ENCODE peak calls at places on chromosomes 3 and 15, in nine cellular contexts. I, R, W, B, H, K, V, C and U are unnamed samples.
A peak's percentile ranks its signal among the peaks of the same experiment; 100 is the strongest.

GRCh38 chr3:182567666-182568065 is 225.6 kb upstream of the ATP11B start:
- DNase-seq in C (no peak), H (no peak), R (no peak), I (no peak), V (no peak), W (peak; percentile 22), B (no peak), K (no peak), U (peak; percentile 58)

GRCh38 chr15:22956257-22956979 is 23.8 kb downstream of the CYFIP1 start:
- DNase-seq in H (no peak), V (no peak), C (no peak), B (no peak), I (no peak), K (no peak), R (no peak), W (no peak), U (no peak)

GRCh38 chr3:23644099-23644498 is 161.7 kb upstream of the UBE2E1 start:
- DNase-seq in B (no peak), W (no peak), V (no peak), R (no peak), H (no peak), C (no peak), K (no peak), I (no peak), U (no peak)

GRCh38 chr3:130838898-130839572 is 54.8 kb upstream of the ATP2C1 start:
- DNase-seq in H (no peak), C (no peak), R (no peak), I (no peak), W (no peak), B (no peak), K (no peak), V (no peak), U (no peak)

GRCh38 chr15:40343512-40343911 is 2.8 kb upstream of the CCDC9B start:
- DNase-seq in I (no peak), R (peak; percentile 88), V (no peak), K (no peak), H (peak; percentile 94), W (no peak), B (no peak), C (no peak), U (no peak)

GRCh38 chr15:45645026-45645980 is 10.5 kb downstream of the SQOR start:
- DNase-seq in I (no peak), W (no peak), B (no peak), H (peak; percentile 47), R (peak; percentile 76), C (no peak), V (no peak), K (no peak), U (no peak)

GRCh38 chr3:28745904-28746617 is 397.4 kb upstream of the AZI2 start:
- DNase-seq in V (no peak), C (peak; percentile 0), B (no peak), R (peak; percentile 53), I (no peak), H (no peak), K (no peak), W (no peak), U (no peak)

GRCh38 chr3:46923559-46924350 is 46.2 kb downstream of the PTH1R start:
- DNase-seq in I (peak; percentile 72), B (no peak), R (no peak), W (no peak), H (no peak), V (no peak), C (no peak), K (peak; percentile 63), U (no peak)

GRCh38 chr15:82105458-82106205 is 59.8 kb upstream of the MEX3B start:
- DNase-seq in I (no peak), B (no peak), R (no peak), K (no peak), C (no peak), H (no peak), W (no peak), V (peak; percentile 20), U (no peak)

GRCh38 chr3:45910892-45911291 is 24.5 kb downstream of the CCR9 start:
- DNase-seq in W (no peak), K (no peak), B (no peak), R (no peak), C (no peak), H (no peak), V (no peak), I (no peak), U (no peak)

GRCh38 chr15:40427188-40427587 is 13.6 kb upstream of the BAHD1 start:
- DNase-seq in V (no peak), B (no peak), R (no peak), C (no peak), H (no peak), K (no peak), I (no peak), W (no peak), U (no peak)

GRCh38 chr3:11140054-11140712 is 14.1 kb upstream of the HRH1 start:
- DNase-seq in C (peak; percentile 30), V (no peak), B (no peak), W (peak; percentile 47), R (peak; percentile 75), H (no peak), K (no peak), I (no peak), U (no peak)

GRCh38 chr3:49454457-49454856 is 15.6 kb upstream of the DAG1 start:
- DNase-seq in W (peak; percentile 15), I (no peak), H (no peak), V (peak; percentile 59), R (peak; percentile 68), B (no peak), C (no peak), K (peak; percentile 79), U (no peak)

GRCh38 chr3:144264805-144265204 is 293.2 kb downstream of the DIPK2A start:
- DNase-seq in H (no peak), K (no peak), R (no peak), W (no peak), V (no peak), C (no peak), I (no peak), B (no peak), U (no peak)

GRCh38 chr3:127697531-127698240 is 24.9 kb downstream of the ABTB1 start:
- DNase-seq in H (no peak), I (peak; percentile 69), R (peak; percentile 78), V (peak; percentile 47), B (no peak), K (peak; percentile 73), C (peak; percentile 96), W (peak; percentile 34), U (peak; percentile 89)

GRCh38 chr3:104316118-104316517 is 1050.6 kb upstream of the ALCAM start:
- DNase-seq in B (no peak), V (no peak), W (no peak), H (no peak), C (no peak), I (no peak), R (no peak), K (no peak), U (no peak)

GRCh38 chr3:141276398-141276797 is 44.8 kb downstream of the PXYLP1 start:
- DNase-seq in R (no peak), H (no peak), V (no peak), W (no peak), C (no peak), B (no peak), K (no peak), I (no peak), U (no peak)

GRCh38 chr15:65032823-65033537 is 3.5 kb upstream of the MTFMT start:
- DNase-seq in C (peak; percentile 27), H (no peak), B (peak; percentile 17), W (peak; percentile 60), R (peak; percentile 84), K (peak; percentile 85), V (peak; percentile 92), I (peak; percentile 84), U (no peak)

GRCh38 chr3:63304421-63304820 is 26.3 kb downstream of the SYNPR start:
- DNase-seq in H (no peak), W (no peak), K (no peak), I (no peak), R (no peak), C (no peak), V (no peak), B (no peak), U (peak; percentile 5)

GRCh38 chr3:186613637-186614265 is 891 bp downstream of the AHSG start:
- DNase-seq in R (no peak), K (no peak), B (no peak), W (no peak), C (no peak), I (no peak), H (no peak), V (no peak), U (no peak)

GRCh38 chr3:58183891-58184290 is 26.9 kb downstream of the DNASE1L3 start:
- DNase-seq in R (no peak), C (no peak), K (no peak), V (no peak), W (no peak), H (no peak), I (no peak), B (no peak), U (no peak)

GRCh38 chr3:100782906-100783305 is 73.6 kb downstream of the TFG start:
- DNase-seq in K (no peak), V (no peak), H (no peak), B (no peak), I (no peak), R (no peak), W (no peak), C (no peak), U (no peak)

GRCh38 chr15:82743810-82744209 is 34.1 kb upstream of the AP3B2 start:
- DNase-seq in V (no peak), H (no peak), B (no peak), C (no peak), K (no peak), W (no peak), R (no peak), I (no peak), U (no peak)

GRCh38 chr3:23459437-23459836 is 256.3 kb downstream of the UBE2E2 start:
- DNase-seq in V (no peak), W (no peak), H (no peak), R (no peak), B (no peak), K (no peak), I (no peak), C (no peak), U (no peak)

GRCh38 chr3:61381745-61382392 is 130.6 kb upstream of the FHIT start:
- DNase-seq in B (no peak), C (peak; percentile 9), H (no peak), W (peak; percentile 32), R (peak; percentile 56), K (peak; percentile 26), I (no peak), V (peak; percentile 76), U (peak; percentile 29)

GRCh38 chr15:91522609-91523332 is 330.7 kb upstream of the SLCO3A1 start:
- DNase-seq in K (no peak), B (no peak), C (peak; percentile 50), I (no peak), H (no peak), R (peak; percentile 56), W (peak; percentile 23), V (peak; percentile 13), U (peak; percentile 86)

GRCh38 chr15:61527836-61528589 is 298.9 kb upstream of the RORA start:
- DNase-seq in W (no peak), I (no peak), H (no peak), R (no peak), B (no peak), V (no peak), K (no peak), C (peak; percentile 13), U (no peak)

GRCh38 chr15:40445411-40446055 is 4.8 kb downstream of the BAHD1 start:
- DNase-seq in V (no peak), H (no peak), K (no peak), C (no peak), B (no peak), R (peak; percentile 56), W (no peak), I (no peak), U (no peak)

GRCh38 chr3:127438371-127438770 is 150.5 kb upstream of the PRR20G start:
- DNase-seq in B (no peak), K (no peak), R (no peak), I (peak; percentile 9), H (no peak), C (no peak), V (no peak), W (no peak), U (no peak)

GRCh38 chr3:40602778-40603385 is 78.1 kb downstream of the ZNF621 start:
- DNase-seq in W (no peak), C (no peak), I (no peak), K (no peak), B (no peak), V (no peak), R (no peak), H (no peak), U (no peak)

GRCh38 chr15:57992761-57993295 is 72.7 kb downstream of the ALDH1A2 start:
- DNase-seq in R (no peak), C (no peak), V (no peak), K (no peak), B (no peak), W (no peak), I (no peak), H (no peak), U (no peak)